ENCODE peak calls at places on chromosomes 3 and 15, in eight cellular contexts. X is SK-N-SH, H is sigmoid colon, Q is stomach, B is K562, V is upper lobe of left lung, N is GM12878, A is esophagus muscularis mucosa. T is an unnamed sample.

GRCh38 chr3:59535791-59536221 is 486.0 kb upstream of the CFAP20DC start:
- DNase-seq in X (peak; percentile 2), H (no peak), Q (no peak), B (no peak), V (no peak), N (no peak), A (no peak), T (no peak)

GRCh38 chr3:66153961-66154923 is 66.6 kb upstream of the SLC25A26 start:
- DNase-seq in X (peak; percentile 45), H (no peak), Q (no peak), B (no peak), V (no peak), N (no peak), A (no peak), T (no peak)

GRCh38 chr3:197847866-197848401 is 56.9 kb downstream of the LRCH3 start:
- DNase-seq in X (no peak), H (no peak), Q (no peak), B (peak; percentile 15), V (no peak), N (peak; percentile 58), A (no peak), T (peak; percentile 18)

GRCh38 chr3:181564222-181564621 is 147.5 kb upstream of the SOX2 start:
- DNase-seq in X (no peak), H (no peak), Q (no peak), B (no peak), V (no peak), N (no peak), A (no peak), T (no peak)

GRCh38 chr3:50687127-50687751 is 12.5 kb downstream of the DOCK3 start:
- DNase-seq in X (no peak), H (no peak), Q (no peak), B (no peak), V (no peak), N (no peak), A (no peak), T (no peak)

GRCh38 chr3:134609821-134610454 is 40.9 kb downstream of the KY start:
- DNase-seq in X (no peak), H (no peak), Q (no peak), B (no peak), V (no peak), N (no peak), A (peak; percentile 84), T (no peak)

GRCh38 chr3:194296448-194296831 is 54.7 kb downstream of the CPN2 start:
- DNase-seq in X (no peak), H (peak; percentile 68), Q (no peak), B (no peak), V (no peak), N (no peak), A (no peak), T (no peak)

GRCh38 chr15:56052389-56053045 is 59.1 kb upstream of the NEDD4 start:
- DNase-seq in X (peak; percentile 36), H (no peak), Q (no peak), B (peak; percentile 31), V (no peak), N (no peak), A (no peak), T (no peak)

GRCh38 chr3:194739498-194740284 is 54.0 kb downstream of the FAM43A start:
- DNase-seq in X (no peak), H (no peak), Q (no peak), B (no peak), V (no peak), N (no peak), A (no peak), T (no peak)

GRCh38 chr15:88334436-88334835 is 77.9 kb upstream of the NTRK3 start:
- DNase-seq in X (no peak), H (no peak), Q (no peak), B (no peak), V (no peak), N (no peak), A (no peak), T (no peak)

GRCh38 chr3:46006646-46007045 is 11.0 kb upstream of the FYCO1 start:
- DNase-seq in X (no peak), H (no peak), Q (no peak), B (no peak), V (no peak), N (no peak), A (no peak), T (no peak)

GRCh38 chr15:98873441-98874218 is 134.0 kb downstream of the PGPEP1L start:
- DNase-seq in X (no peak), H (no peak), Q (no peak), B (no peak), V (peak; percentile 50), N (no peak), A (no peak), T (no peak)

GRCh38 chr15:36399276-36399675 is 180.2 kb upstream of the CDIN1 start:
- DNase-seq in X (no peak), H (no peak), Q (no peak), B (no peak), V (no peak), N (no peak), A (no peak), T (no peak)

GRCh38 chr15:81809543-81809942 is 236.3 kb downstream of the MEX3B start:
- DNase-seq in X (peak; percentile 33), H (no peak), Q (no peak), B (no peak), V (no peak), N (no peak), A (no peak), T (no peak)

GRCh38 chr3:26015752-26016151 is 225.9 kb downstream of the OXSM start:
- DNase-seq in X (no peak), H (no peak), Q (no peak), B (no peak), V (no peak), N (no peak), A (no peak), T (no peak)

GRCh38 chr15:49627407-49627877 is 6.6 kb downstream of the DTWD1 start:
- DNase-seq in X (no peak), H (no peak), Q (no peak), B (no peak), V (no peak), N (no peak), A (no peak), T (no peak)

GRCh38 chr15:71973366-71973765 is 144.6 kb downstream of the MYO9A start:
- DNase-seq in X (no peak), H (no peak), Q (no peak), B (no peak), V (no peak), N (no peak), A (no peak), T (no peak)

GRCh38 chr15:35737521-35737920 is 191.6 kb upstream of the DPH6 start:
- DNase-seq in X (no peak), H (no peak), Q (no peak), B (no peak), V (no peak), N (no peak), A (no peak), T (no peak)

GRCh38 chr15:44435893-44436667 is 8.7 kb downstream of the CTDSPL2 start:
- DNase-seq in X (no peak), H (no peak), Q (no peak), B (no peak), V (no peak), N (no peak), A (no peak), T (no peak)

GRCh38 chr3:156682963-156683362 is 8.6 kb downstream of the TIPARP start:
- DNase-seq in X (no peak), H (no peak), Q (no peak), B (no peak), V (no peak), N (no peak), A (no peak), T (no peak)
- H3K27ac ChIP-seq in X (no peak overlapping the region), H (no peak overlapping the region), Q (no peak overlapping the region), B (no peak overlapping the region), V (no peak overlapping the region), N (no peak overlapping the region), A (no peak overlapping the region), T (no peak overlapping the region)

DNA sequence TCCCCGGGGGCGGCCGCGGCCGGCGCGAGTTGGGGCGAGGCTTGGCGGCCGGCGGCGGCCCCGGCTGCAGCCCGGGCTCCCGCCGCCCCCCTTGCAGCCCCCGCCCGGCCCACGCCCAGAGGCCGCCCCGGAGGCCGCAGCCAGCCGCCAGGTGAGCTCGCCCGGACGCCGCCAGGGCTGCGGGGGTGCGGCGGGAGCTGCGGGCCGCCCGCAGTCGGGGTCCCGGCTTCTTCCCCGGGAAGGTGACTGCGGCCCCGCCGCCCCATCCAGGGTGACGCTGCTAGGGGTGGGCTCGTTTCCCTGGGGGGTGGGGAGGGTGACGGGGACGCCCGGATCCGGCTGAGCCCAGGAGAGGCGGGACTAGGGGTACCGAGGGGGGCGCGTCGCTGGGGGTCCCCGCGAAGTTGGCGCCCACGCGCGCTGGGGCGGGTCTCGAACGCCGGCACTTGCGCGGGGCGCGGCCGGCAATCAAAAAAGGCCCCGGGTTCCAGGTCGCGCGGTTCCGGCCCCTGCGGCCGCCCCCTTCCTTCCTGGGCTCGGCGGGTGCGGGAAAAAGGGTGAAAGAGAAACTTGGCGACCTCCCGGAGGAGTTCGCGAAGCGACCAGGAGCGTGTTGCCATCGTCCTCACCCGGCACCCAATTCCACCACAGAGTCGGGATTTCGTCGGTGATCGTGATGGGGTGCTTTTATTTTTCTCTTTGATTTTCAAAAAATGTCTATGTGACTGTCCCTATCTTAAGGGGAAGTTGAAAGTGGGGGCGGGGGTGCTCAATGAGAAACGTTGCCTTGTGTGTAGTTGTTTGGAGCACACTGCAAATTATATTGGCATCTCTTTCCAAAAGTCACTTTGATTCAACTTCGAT is 573 bp downstream of the ATXN7 start:
- DNase-seq in X (peak; percentile 85), H (no peak), Q (peak; percentile 56), B (peak; percentile 60), V (peak; percentile 55), N (no peak), A (peak; percentile 94), T (peak; percentile 51)
- TF ChIP-seq EP300 in X (no peak), H (no peak), Q (no peak), B (no peak), V (no peak), N (no peak), A (no peak), T (no peak)

DNA sequence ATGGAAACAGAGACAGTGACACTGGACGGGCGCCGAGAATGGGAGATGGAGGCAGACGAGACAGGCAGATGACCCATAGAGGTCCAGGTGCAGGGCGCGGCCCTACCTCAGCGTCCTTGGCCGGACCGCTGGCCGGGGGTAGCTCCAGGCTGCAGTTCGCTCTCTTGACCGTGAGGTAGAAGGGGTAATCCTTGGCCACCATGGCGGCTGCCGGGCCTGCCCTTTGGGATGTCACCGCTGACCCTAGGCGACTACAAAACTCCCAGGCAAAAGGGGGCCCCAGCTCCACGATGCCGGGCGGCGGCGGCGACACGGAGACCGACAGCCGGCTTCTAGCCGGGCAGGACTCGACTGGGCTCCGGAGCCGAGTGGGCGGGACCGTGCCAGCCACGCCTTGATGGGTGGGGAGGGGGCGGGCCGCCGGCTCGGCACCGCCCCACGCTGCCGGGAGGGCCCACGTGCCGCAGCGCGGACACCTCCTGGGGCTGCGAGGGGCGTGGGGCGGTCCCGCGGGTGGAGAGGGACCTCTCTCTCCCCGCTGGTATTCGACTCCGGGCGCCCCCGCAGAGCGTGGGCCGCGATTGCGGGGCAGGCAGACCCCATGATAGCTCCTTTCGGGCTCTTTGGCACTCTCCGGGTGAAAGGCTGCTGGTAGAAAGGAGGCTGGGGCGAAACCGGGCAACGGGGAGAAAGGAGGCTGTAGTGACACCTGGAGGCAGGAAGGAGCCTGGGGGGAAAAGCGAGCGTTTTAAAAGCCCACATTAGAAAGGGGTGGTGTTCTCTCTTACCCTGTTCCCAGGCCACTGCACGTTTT is at the start of gene ARHGEF3:
- DNase-seq in X (peak; percentile 96), H (peak; percentile 90), Q (peak; percentile 88), B (peak; percentile 82), V (peak; percentile 94), N (no peak), A (no peak), T (peak; percentile 88)
- TF ChIP-seq POLR2AphosphoS5 in X (peak; percentile 77), H (peak; percentile 92), Q (peak; percentile 78), B (no peak), V (peak; percentile 76), N (peak; percentile 37), A (peak; percentile 87), T (peak; percentile 91)

GRCh38 chr15:57741089-57741488 is 34.6 kb downstream of the POLR2M start:
- DNase-seq in X (no peak), H (no peak), Q (no peak), B (no peak), V (no peak), N (no peak), A (no peak), T (no peak)
- H3K27ac ChIP-seq in X (no peak overlapping the region), H (no peak overlapping the region), Q (no peak overlapping the region), B (no peak overlapping the region), V (no peak overlapping the region), N (no peak overlapping the region), A (no peak overlapping the region), T (no peak overlapping the region)

T was measured in transverse colon.